ENCODE peak calls at places on chromosomes 7 and 10, in eight cellular contexts. O, G, J, Y, B, K, D and Q are unnamed samples.

GRCh38 chr7:74275401-74275881 is 13.8 kb upstream of the CLIP2 start:
- DNase-seq in D (no peak), O (peak; percentile 75), J (no peak), B (peak; percentile 77), G (no peak), Y (no peak), K (no peak), Q (no peak)

GRCh38 chr7:46290374-46291061 is 369.4 kb upstream of the IGFBP3 start:
- DNase-seq in O (no peak), D (no peak), Y (no peak), K (no peak), G (no peak), J (no peak), B (no peak), Q (no peak)

GRCh38 chr7:121379930-121380329 is 16.2 kb downstream of the FAM3C start:
- DNase-seq in Y (no peak), D (no peak), G (no peak), B (no peak), J (no peak), O (no peak), K (no peak), Q (no peak)

GRCh38 chr7:265998-266850 is 23.7 kb upstream of the FOXL3 start:
- DNase-seq in D (no peak), Y (no peak), G (peak; percentile 45), J (no peak), B (no peak), K (no peak), O (peak; percentile 73), Q (no peak)

GRCh38 chr7:149686001-149686400 is 87.4 kb downstream of the ZNF467 start:
- DNase-seq in J (no peak), O (no peak), G (no peak), B (no peak), D (no peak), Y (no peak), K (no peak), Q (no peak)

GRCh38 chr10:22505923-22506685 is 160.8 kb downstream of the SPAG6 start:
- DNase-seq in Y (no peak), B (no peak), D (no peak), O (no peak), J (no peak), K (no peak), G (peak; percentile 34), Q (no peak)

GRCh38 chr10:71302874-71303568 is 16.0 kb upstream of the SLC29A3 start:
- DNase-seq in Y (no peak), O (no peak), J (no peak), D (peak; percentile 73), B (peak; percentile 61), G (no peak), K (no peak), Q (no peak)

GRCh38 chr7:116173051-116174028 is 37.0 kb upstream of the TES start:
- DNase-seq in O (no peak), G (no peak), D (peak; percentile 21), Y (no peak), B (peak; percentile 38), J (no peak), K (no peak), Q (no peak)

GRCh38 chr10:87092861-87093460 is 1.7 kb downstream of the GLUD1 start:
- DNase-seq in K (no peak), B (no peak), J (no peak), O (no peak), G (no peak), Y (no peak), D (no peak), Q (no peak)

GRCh38 chr10:125263551-125263950 is 103.2 kb upstream of the CTBP2 start:
- DNase-seq in K (no peak), J (no peak), O (no peak), G (no peak), Y (no peak), D (peak; percentile 46), B (no peak), Q (no peak)

GRCh38 chr7:112045222-112045621 is 161.0 kb downstream of the DOCK4 start:
- DNase-seq in J (no peak), B (no peak), G (no peak), O (no peak), Y (no peak), K (no peak), D (no peak), Q (no peak)

GRCh38 chr7:16318989-16319915 is 102.1 kb downstream of the CRPPA start:
- DNase-seq in G (no peak), O (no peak), B (no peak), J (no peak), Y (no peak), K (no peak), D (peak; percentile 6), Q (no peak)

GRCh38 chr7:132002343-132002968 is 446.0 kb upstream of the PODXL start:
- DNase-seq in J (no peak), B (no peak), O (no peak), G (no peak), Y (no peak), K (no peak), D (no peak), Q (no peak)

GRCh38 chr10:100745882-100746412 is 565 bp downstream of the PAX2 start:
- DNase-seq in Y (no peak), O (peak; percentile 85), G (no peak), B (peak; percentile 56), J (no peak), K (peak; percentile 37), D (no peak), Q (no peak)

GRCh38 chr7:73647725-73648592 is 19.7 kb upstream of the VPS37D start:
- DNase-seq in Y (no peak), B (peak; percentile 87), O (peak; percentile 87), K (no peak), G (peak; percentile 28), J (no peak), D (peak; percentile 43), Q (no peak)

GRCh38 chr7:104878577-104878976 is 135.4 kb upstream of the KMT2E start:
- DNase-seq in D (no peak), G (no peak), O (no peak), K (no peak), J (no peak), B (no peak), Y (no peak), Q (no peak)

GRCh38 chr10:93591065-93591808 is 9.8 kb downstream of the RBP4 start:
- DNase-seq in K (no peak), G (no peak), O (no peak), B (no peak), Y (no peak), J (no peak), D (no peak), Q (no peak)

GRCh38 chr7:81680120-81680519 is 89.7 kb downstream of the HGF start:
- DNase-seq in K (no peak), G (no peak), Y (no peak), D (no peak), J (no peak), B (no peak), O (no peak), Q (no peak)

GRCh38 chr7:25167262-25167843 is 42.3 kb upstream of the CYCS start:
- DNase-seq in D (no peak), K (no peak), B (no peak), Y (no peak), G (peak; percentile 34), O (no peak), J (no peak), Q (no peak)

GRCh38 chr7:150976529-150977381 is 1.4 kb downstream of the KCNH2 start:
- DNase-seq in G (no peak), D (no peak), Y (no peak), B (peak; percentile 85), K (no peak), O (no peak), J (no peak), Q (no peak)

GRCh38 chr7:148738737-148739535 is 40.2 kb downstream of the CUL1 start:
- DNase-seq in D (no peak), Y (no peak), K (no peak), G (no peak), O (peak; percentile 13), B (no peak), J (no peak), Q (no peak)

GRCh38 chr10:22823109-22823508 is 104.7 kb upstream of the ARMC3 start:
- DNase-seq in K (no peak), G (no peak), O (no peak), Y (no peak), J (no peak), D (peak; percentile 33), B (no peak), Q (no peak)

DNA sequence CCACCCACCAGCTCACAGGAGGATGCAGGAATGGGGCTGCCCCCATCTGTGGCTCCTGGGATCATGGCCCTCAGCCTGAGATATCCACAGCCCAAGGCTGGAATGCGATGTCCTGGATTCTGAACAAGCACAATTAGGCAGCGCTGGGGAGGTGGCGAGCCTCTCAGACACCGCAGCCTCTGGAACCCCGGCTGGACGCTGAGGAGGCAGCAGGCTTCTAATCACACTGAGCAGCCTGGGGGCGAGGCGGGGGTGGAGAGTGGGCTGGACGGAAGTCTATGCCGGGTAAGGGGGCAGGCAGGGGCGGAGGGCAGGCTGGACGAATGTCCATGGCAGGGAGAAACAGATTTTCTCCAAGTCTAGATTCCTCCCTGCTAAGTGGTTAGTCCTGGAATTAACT is 56.4 kb downstream of the DPYSL4 start:
- DNase-seq in J (no peak), B (peak; percentile 76), Y (no peak), O (peak; percentile 37), K (no peak), G (no peak), D (no peak), Q (no peak)
- TF ChIP-seq EP300 in J (no peak), B (no peak), Y (no peak), O (no peak), K (no peak), G (no peak), D (no peak), Q (no peak)

GRCh38 chr10:78199759-78200158 is 166.1 kb downstream of the RPS24 start:
- DNase-seq in K (no peak), O (no peak), J (no peak), Y (no peak), B (no peak), D (no peak), G (no peak), Q (no peak)
- TF ChIP-seq EP300 in K (no peak), O (no peak), J (no peak), Y (no peak), B (no peak), D (no peak), G (no peak), Q (no peak)

DNA sequence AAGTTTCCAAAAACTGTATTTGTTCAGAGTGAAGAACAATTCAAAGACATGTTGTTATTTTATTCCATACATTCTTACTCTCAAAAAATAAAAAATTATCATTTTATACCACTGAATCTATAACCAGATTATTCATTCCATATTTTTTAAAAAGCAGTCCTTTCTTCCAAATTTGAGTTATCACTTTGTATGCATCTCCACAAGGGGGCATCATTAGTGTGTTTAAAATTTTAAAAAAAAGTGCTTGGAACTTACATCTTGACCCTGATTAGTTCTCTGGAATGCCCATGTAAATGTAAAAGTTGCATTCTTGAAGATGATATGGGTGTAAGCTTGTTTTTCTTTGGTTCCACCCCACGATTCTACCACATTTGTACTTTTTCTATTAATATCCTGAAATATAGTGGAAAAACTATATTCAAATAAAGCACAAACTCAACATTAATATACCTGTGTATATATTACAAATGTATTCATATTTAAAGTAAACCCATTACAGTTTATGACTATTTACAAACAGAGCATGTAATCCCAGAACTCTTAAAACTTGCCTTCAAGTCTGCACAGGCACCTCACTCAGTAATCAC is 144.9 kb downstream of the ELAPOR2 start:
- DNase-seq in B (no peak), K (no peak), O (no peak), J (no peak), G (no peak), Y (no peak), D (no peak), Q (no peak)
- TF ChIP-seq EP300 in B (no peak), K (no peak), O (no peak), J (no peak), G (no peak), Y (no peak), D (no peak), Q (no peak)

GRCh38 chr10:104614245-104614831 is 26.8 kb upstream of the SORCS3 start:
- DNase-seq in B (peak; percentile 52), K (no peak), O (no peak), G (no peak), Y (no peak), J (no peak), D (peak; percentile 28), Q (no peak)
- TF ChIP-seq EP300 in B (no peak), K (no peak), O (no peak), G (no peak), Y (no peak), J (no peak), D (no peak), Q (no peak)